ENCODE peak calls at places on chromosomes 2 and 18, in six cellular contexts. One of them, this sample, is unnamed.

GRCh38 chr18:22827741-22828140 is 105.4 kb upstream of the RBBP8 start:
- DNase-seq in heart left ventricle: no peak
- DNase-seq in neural crest cell: no peak
- DNase-seq in CD8-positive, alpha-beta T cell: no peak
- DNase-seq in GM13977: no peak
- DNase-seq in type B pancreatic cell: no peak
- DNase-seq in this sample: no peak

GRCh38 chr2:152054593-152054992 is 44.3 kb downstream of the CACNB4 start:
- DNase-seq in GM13977: no peak
- DNase-seq in heart left ventricle: no peak
- DNase-seq in neural crest cell: no peak
- DNase-seq in type B pancreatic cell: no peak
- DNase-seq in CD8-positive, alpha-beta T cell: no peak
- DNase-seq in this sample: no peak

GRCh38 chr2:127594116-127594591 is 51.8 kb upstream of the GPR17 start:
- DNase-seq in neural crest cell: no peak
- DNase-seq in type B pancreatic cell: no peak
- DNase-seq in heart left ventricle: no peak
- DNase-seq in CD8-positive, alpha-beta T cell: no peak
- DNase-seq in GM13977: no peak
- DNase-seq in this sample: no peak

GRCh38 chr18:21444465-21445023 is 156.0 kb downstream of the ESCO1 start:
- DNase-seq in neural crest cell: peak
- DNase-seq in heart left ventricle: no peak
- DNase-seq in type B pancreatic cell: no peak
- DNase-seq in CD8-positive, alpha-beta T cell: no peak
- DNase-seq in GM13977: peak
- DNase-seq in this sample: no peak

GRCh38 chr2:174334781-174335604 is at the start of gene SP9:
- DNase-seq in type B pancreatic cell: peak
- DNase-seq in heart left ventricle: no peak
- DNase-seq in GM13977: peak
- DNase-seq in CD8-positive, alpha-beta T cell: no peak
- DNase-seq in neural crest cell: peak
- DNase-seq in this sample: peak

GRCh38 chr2:65081232-65081685 is 25.0 kb downstream of the CEP68 start:
- DNase-seq in GM13977: no peak
- DNase-seq in neural crest cell: no peak
- DNase-seq in heart left ventricle: no peak
- DNase-seq in CD8-positive, alpha-beta T cell: no peak
- DNase-seq in type B pancreatic cell: no peak
- DNase-seq in this sample: no peak

GRCh38 chr2:57720728-57721627 is 325.6 kb upstream of the VRK2 start:
- DNase-seq in neural crest cell: peak
- DNase-seq in type B pancreatic cell: peak
- DNase-seq in heart left ventricle: peak
- DNase-seq in GM13977: peak
- DNase-seq in CD8-positive, alpha-beta T cell: peak
- DNase-seq in this sample: no peak

GRCh38 chr2:48767330-48767729 is 11.8 kb upstream of the LHCGR start:
- DNase-seq in CD8-positive, alpha-beta T cell: no peak
- DNase-seq in GM13977: no peak
- DNase-seq in heart left ventricle: no peak
- DNase-seq in type B pancreatic cell: no peak
- DNase-seq in neural crest cell: no peak
- DNase-seq in this sample: no peak

GRCh38 chr2:28626891-28627421 is 124.7 kb upstream of the PPP1CB start:
- DNase-seq in CD8-positive, alpha-beta T cell: no peak
- DNase-seq in GM13977: no peak
- DNase-seq in type B pancreatic cell: no peak
- DNase-seq in neural crest cell: no peak
- DNase-seq in heart left ventricle: no peak
- DNase-seq in this sample: no peak

GRCh38 chr2:160942505-160943125 is 217.6 kb upstream of the TANK start:
- DNase-seq in GM13977: no peak
- DNase-seq in CD8-positive, alpha-beta T cell: no peak
- DNase-seq in type B pancreatic cell: no peak
- DNase-seq in heart left ventricle: no peak
- DNase-seq in neural crest cell: no peak
- DNase-seq in this sample: no peak

GRCh38 chr2:68566362-68566761 is 77.0 kb upstream of the PROKR1 start:
- DNase-seq in neural crest cell: no peak
- DNase-seq in type B pancreatic cell: no peak
- DNase-seq in CD8-positive, alpha-beta T cell: no peak
- DNase-seq in heart left ventricle: no peak
- DNase-seq in GM13977: no peak
- DNase-seq in this sample: no peak

GRCh38 chr18:23487738-23488625 is 15.3 kb upstream of the RMC1 start:
- DNase-seq in neural crest cell: no peak
- DNase-seq in CD8-positive, alpha-beta T cell: peak
- DNase-seq in heart left ventricle: no peak
- DNase-seq in type B pancreatic cell: no peak
- DNase-seq in GM13977: peak
- DNase-seq in this sample: no peak

GRCh38 chr2:84963692-84964405 is 7.1 kb upstream of the KCMF1 start:
- DNase-seq in CD8-positive, alpha-beta T cell: no peak
- DNase-seq in heart left ventricle: no peak
- DNase-seq in GM13977: no peak
- DNase-seq in neural crest cell: no peak
- DNase-seq in type B pancreatic cell: no peak
- DNase-seq in this sample: no peak

GRCh38 chr2:8268172-8268783 is 413.6 kb upstream of the ID2 start:
- DNase-seq in neural crest cell: no peak
- DNase-seq in CD8-positive, alpha-beta T cell: no peak
- DNase-seq in heart left ventricle: no peak
- DNase-seq in GM13977: no peak
- DNase-seq in type B pancreatic cell: no peak
- DNase-seq in this sample: no peak

GRCh38 chr2:241391892-241392665 is 36.0 kb downstream of the FARP2 start:
- DNase-seq in GM13977: no peak
- DNase-seq in heart left ventricle: no peak
- DNase-seq in CD8-positive, alpha-beta T cell: no peak
- DNase-seq in type B pancreatic cell: no peak
- DNase-seq in neural crest cell: no peak
- DNase-seq in this sample: no peak

GRCh38 chr2:54139210-54139609 is 23.8 kb downstream of the ACYP2 start:
- DNase-seq in CD8-positive, alpha-beta T cell: no peak
- DNase-seq in neural crest cell: no peak
- DNase-seq in GM13977: no peak
- DNase-seq in heart left ventricle: no peak
- DNase-seq in type B pancreatic cell: no peak
- DNase-seq in this sample: no peak

GRCh38 chr2:205407984-205408383 is 274.3 kb upstream of the NRP2 start:
- DNase-seq in heart left ventricle: no peak
- DNase-seq in CD8-positive, alpha-beta T cell: no peak
- DNase-seq in type B pancreatic cell: no peak
- DNase-seq in neural crest cell: no peak
- DNase-seq in GM13977: no peak
- DNase-seq in this sample: no peak

GRCh38 chr18:79531926-79532689 is 136.4 kb downstream of the NFATC1 start:
- DNase-seq in type B pancreatic cell: no peak
- DNase-seq in CD8-positive, alpha-beta T cell: no peak
- DNase-seq in heart left ventricle: no peak
- DNase-seq in GM13977: no peak
- DNase-seq in neural crest cell: no peak
- DNase-seq in this sample: no peak

GRCh38 chr2:107681946-107682345 is 144.7 kb upstream of the RGPD4 start:
- DNase-seq in CD8-positive, alpha-beta T cell: no peak
- DNase-seq in GM13977: no peak
- DNase-seq in type B pancreatic cell: no peak
- DNase-seq in heart left ventricle: no peak
- DNase-seq in neural crest cell: no peak
- DNase-seq in this sample: no peak

GRCh38 chr2:173747037-173747436 is 218.1 kb downstream of the SP3 start:
- DNase-seq in type B pancreatic cell: no peak
- DNase-seq in neural crest cell: no peak
- DNase-seq in GM13977: no peak
- DNase-seq in CD8-positive, alpha-beta T cell: no peak
- DNase-seq in heart left ventricle: no peak
- DNase-seq in this sample: no peak

GRCh38 chr18:62523631-62524442 is 1.0 kb downstream of the ZCCHC2 start:
- DNase-seq in type B pancreatic cell: peak
- DNase-seq in CD8-positive, alpha-beta T cell: peak
- DNase-seq in neural crest cell: peak
- DNase-seq in GM13977: peak
- DNase-seq in heart left ventricle: peak
- DNase-seq in this sample: peak

GRCh38 chr2:150400849-150401248 is 86.6 kb downstream of the RND3 start:
- DNase-seq in type B pancreatic cell: no peak
- DNase-seq in heart left ventricle: no peak
- DNase-seq in GM13977: no peak
- DNase-seq in CD8-positive, alpha-beta T cell: no peak
- DNase-seq in neural crest cell: no peak
- DNase-seq in this sample: no peak

GRCh38 chr18:23837591-23837990 is 148.3 kb downstream of the LAMA3 start:
- DNase-seq in neural crest cell: no peak
- DNase-seq in heart left ventricle: no peak
- DNase-seq in CD8-positive, alpha-beta T cell: no peak
- DNase-seq in type B pancreatic cell: no peak
- DNase-seq in GM13977: no peak
- DNase-seq in this sample: no peak

GRCh38 chr2:88857951-88858406 is 166.5 kb downstream of the RPIA start:
- DNase-seq in heart left ventricle: peak
- DNase-seq in type B pancreatic cell: no peak
- DNase-seq in GM13977: peak
- DNase-seq in neural crest cell: no peak
- DNase-seq in CD8-positive, alpha-beta T cell: no peak
- DNase-seq in this sample: no peak

GRCh38 chr2:120770641-120771040 is 35.0 kb downstream of the GLI2 start:
- DNase-seq in neural crest cell: no peak
- DNase-seq in CD8-positive, alpha-beta T cell: no peak
- DNase-seq in GM13977: no peak
- DNase-seq in heart left ventricle: no peak
- DNase-seq in type B pancreatic cell: no peak
- DNase-seq in this sample: no peak

GRCh38 chr2:23801396-23801795 is 125.5 kb downstream of the ATAD2B start:
- DNase-seq in type B pancreatic cell: no peak
- DNase-seq in neural crest cell: no peak
- DNase-seq in CD8-positive, alpha-beta T cell: no peak
- DNase-seq in GM13977: no peak
- DNase-seq in heart left ventricle: no peak
- DNase-seq in this sample: no peak

GRCh38 chr18:58408665-58409064 is 220.2 kb downstream of the ALPK2 start:
- DNase-seq in type B pancreatic cell: no peak
- DNase-seq in neural crest cell: no peak
- DNase-seq in heart left ventricle: no peak
- DNase-seq in CD8-positive, alpha-beta T cell: no peak
- DNase-seq in GM13977: no peak
- DNase-seq in this sample: no peak

GRCh38 chr18:58407263-58407648 is 221.6 kb downstream of the ALPK2 start:
- DNase-seq in type B pancreatic cell: no peak
- DNase-seq in neural crest cell: no peak
- DNase-seq in CD8-positive, alpha-beta T cell: no peak
- DNase-seq in GM13977: no peak
- DNase-seq in heart left ventricle: no peak
- DNase-seq in this sample: no peak

GRCh38 chr18:58409802-58410445 is 219.0 kb downstream of the ALPK2 start:
- DNase-seq in CD8-positive, alpha-beta T cell: no peak
- DNase-seq in GM13977: no peak
- DNase-seq in type B pancreatic cell: no peak
- DNase-seq in neural crest cell: no peak
- DNase-seq in heart left ventricle: no peak
- DNase-seq in this sample: no peak

GRCh38 chr18:58405107-58405898 is 223.6 kb downstream of the ALPK2 start:
- DNase-seq in heart left ventricle: no peak
- DNase-seq in GM13977: no peak
- DNase-seq in type B pancreatic cell: no peak
- DNase-seq in neural crest cell: no peak
- DNase-seq in CD8-positive, alpha-beta T cell: no peak
- DNase-seq in this sample: no peak

GRCh38 chr18:58407649-58408407 is 221.1 kb downstream of the ALPK2 start:
- DNase-seq in neural crest cell: no peak
- DNase-seq in heart left ventricle: no peak
- DNase-seq in GM13977: no peak
- DNase-seq in CD8-positive, alpha-beta T cell: no peak
- DNase-seq in type B pancreatic cell: no peak
- DNase-seq in this sample: no peak
- TF ChIP-seq CTCF in neural crest cell: peak
- TF ChIP-seq CTCF in heart left ventricle: no peak
- TF ChIP-seq CTCF in GM13977: no peak
- TF ChIP-seq CTCF in CD8-positive, alpha-beta T cell: no peak
- TF ChIP-seq CTCF in type B pancreatic cell: peak
- TF ChIP-seq CTCF in this sample: no peak

DNA sequence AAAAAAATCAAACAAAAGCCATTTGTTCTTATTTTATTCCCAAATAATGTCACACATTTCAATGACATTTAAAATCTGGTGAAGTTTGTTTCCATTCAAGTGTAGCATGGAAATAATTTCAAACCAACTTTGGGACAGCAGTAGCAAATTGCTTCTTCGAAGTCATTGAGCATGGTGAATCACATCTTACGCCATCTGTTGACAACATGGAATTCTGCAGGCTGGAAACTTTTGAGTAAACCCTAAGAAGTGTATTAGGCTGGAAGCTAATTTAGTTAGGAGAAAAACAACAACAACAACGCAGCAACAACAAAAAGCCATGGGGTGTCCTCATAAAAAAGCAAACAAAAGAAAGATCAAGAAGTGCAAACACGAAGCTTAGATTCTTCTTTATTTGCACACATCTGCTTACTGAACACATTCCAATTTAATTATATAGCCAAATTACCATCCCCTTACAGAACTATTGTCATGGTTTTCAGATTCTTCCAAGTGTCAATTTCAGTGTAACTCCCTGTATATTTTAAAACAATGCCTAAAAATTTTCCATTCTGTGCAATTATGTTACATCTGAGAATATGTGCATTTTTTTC is 659.0 kb upstream of the CDH7 start:
- DNase-seq in type B pancreatic cell: no peak
- DNase-seq in GM13977: no peak
- DNase-seq in heart left ventricle: no peak
- DNase-seq in CD8-positive, alpha-beta T cell: no peak
- DNase-seq in neural crest cell: no peak
- DNase-seq in this sample: no peak
- TF ChIP-seq CTCF in type B pancreatic cell: peak
- TF ChIP-seq CTCF in GM13977: peak
- TF ChIP-seq CTCF in heart left ventricle: peak
- TF ChIP-seq CTCF in CD8-positive, alpha-beta T cell: no peak
- TF ChIP-seq CTCF in neural crest cell: peak
- TF ChIP-seq CTCF in this sample: peak

DNA sequence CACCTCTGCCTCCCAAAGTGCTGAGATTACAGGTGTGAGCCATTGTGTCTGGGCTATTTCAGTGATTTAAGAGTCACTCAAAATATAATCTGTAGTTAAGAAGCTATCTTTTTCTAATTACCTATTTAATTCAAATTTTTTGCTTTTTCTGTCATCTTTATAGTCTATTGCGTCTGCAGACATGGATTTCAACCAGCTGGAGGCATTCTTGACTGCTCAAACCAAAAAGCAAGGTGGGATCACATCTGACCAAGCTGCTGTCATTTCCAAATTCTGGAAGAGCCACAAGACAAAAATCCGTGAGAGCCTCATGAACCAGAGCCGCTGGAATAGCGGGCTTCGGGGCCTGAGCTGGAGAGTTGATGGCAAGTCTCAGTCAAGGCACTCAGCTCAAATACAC is 95.1 kb downstream of the COMMD1 start:
- DNase-seq in type B pancreatic cell: no peak
- DNase-seq in neural crest cell: no peak
- DNase-seq in GM13977: no peak
- DNase-seq in heart left ventricle: no peak
- DNase-seq in CD8-positive, alpha-beta T cell: no peak
- DNase-seq in this sample: no peak
- TF ChIP-seq CTCF in type B pancreatic cell: no peak
- TF ChIP-seq CTCF in neural crest cell: no peak
- TF ChIP-seq CTCF in GM13977: no peak
- TF ChIP-seq CTCF in heart left ventricle: no peak
- TF ChIP-seq CTCF in CD8-positive, alpha-beta T cell: no peak
- TF ChIP-seq CTCF in this sample: no peak

GRCh38 chr2:99476629-99477028 is 13.2 kb downstream of the REV1 start:
- DNase-seq in CD8-positive, alpha-beta T cell: no peak
- DNase-seq in type B pancreatic cell: no peak
- DNase-seq in neural crest cell: no peak
- DNase-seq in heart left ventricle: no peak
- DNase-seq in GM13977: no peak
- DNase-seq in this sample: no peak
- TF ChIP-seq CTCF in CD8-positive, alpha-beta T cell: no peak
- TF ChIP-seq CTCF in type B pancreatic cell: no peak
- TF ChIP-seq CTCF in neural crest cell: no peak
- TF ChIP-seq CTCF in heart left ventricle: no peak
- TF ChIP-seq CTCF in GM13977: no peak
- TF ChIP-seq CTCF in this sample: no peak